ENCODE peak calls at places on chromosomes 6 and 20, in eight cellular contexts. One of them, this sample, is unnamed.

GRCh38 chr6:32047084-32047478 is 8.9 kb downstream of the CYP21A2 start:
- DNase-seq in A172: peak; percentile 90
- DNase-seq in progenitor cell of endocrine pancreas: no peak
- DNase-seq in neural crest cell: no peak
- DNase-seq in H4: no peak
- DNase-seq in effector memory CD4-positive, alpha-beta T cell: no peak
- DNase-seq in T-cell: no peak
- DNase-seq in osteocyte: no peak
- DNase-seq in this sample: no peak

GRCh38 chr20:46330072-46330763 is 21.9 kb upstream of the CDH22 start:
- DNase-seq in A172: no peak
- DNase-seq in progenitor cell of endocrine pancreas: no peak
- DNase-seq in neural crest cell: no peak
- DNase-seq in H4: no peak
- DNase-seq in effector memory CD4-positive, alpha-beta T cell: no peak
- DNase-seq in T-cell: no peak
- DNase-seq in osteocyte: no peak
- DNase-seq in this sample: no peak

GRCh38 chr6:10518461-10519216 is 2.5 kb upstream of the GCNT2 start:
- DNase-seq in A172: peak; percentile 37
- DNase-seq in progenitor cell of endocrine pancreas: no peak
- DNase-seq in neural crest cell: no peak
- DNase-seq in H4: peak; percentile 24
- DNase-seq in effector memory CD4-positive, alpha-beta T cell: no peak
- DNase-seq in T-cell: no peak
- DNase-seq in osteocyte: no peak
- DNase-seq in this sample: no peak

GRCh38 chr6:101402618-101403002 is 9.1 kb downstream of the GRIK2 start:
- DNase-seq in A172: no peak
- DNase-seq in progenitor cell of endocrine pancreas: no peak
- DNase-seq in neural crest cell: peak; percentile 52
- DNase-seq in H4: no peak
- DNase-seq in effector memory CD4-positive, alpha-beta T cell: no peak
- DNase-seq in T-cell: no peak
- DNase-seq in osteocyte: no peak
- DNase-seq in this sample: peak; percentile 51

GRCh38 chr20:50743087-50743486 is 11.7 kb downstream of the PARD6B start:
- DNase-seq in A172: no peak
- DNase-seq in progenitor cell of endocrine pancreas: no peak
- DNase-seq in neural crest cell: no peak
- DNase-seq in H4: no peak
- DNase-seq in effector memory CD4-positive, alpha-beta T cell: no peak
- DNase-seq in T-cell: no peak
- DNase-seq in osteocyte: peak; percentile 2
- DNase-seq in this sample: no peak

GRCh38 chr20:555933-556332 is 12.3 kb upstream of the CSNK2A1 start:
- DNase-seq in A172: peak; percentile 33
- DNase-seq in progenitor cell of endocrine pancreas: no peak
- DNase-seq in neural crest cell: no peak
- DNase-seq in H4: no peak
- DNase-seq in effector memory CD4-positive, alpha-beta T cell: no peak
- DNase-seq in T-cell: no peak
- DNase-seq in osteocyte: no peak
- DNase-seq in this sample: peak; percentile 53

GRCh38 chr20:63309261-63310071 is 16.5 kb downstream of the COL20A1 start:
- DNase-seq in A172: peak; percentile 46
- DNase-seq in progenitor cell of endocrine pancreas: peak; percentile 50
- DNase-seq in neural crest cell: peak; percentile 64
- DNase-seq in H4: peak; percentile 27
- DNase-seq in effector memory CD4-positive, alpha-beta T cell: no peak
- DNase-seq in T-cell: no peak
- DNase-seq in osteocyte: no peak
- DNase-seq in this sample: peak; percentile 50

GRCh38 chr6:80439721-80440488 is 333.4 kb downstream of the BCKDHB start:
- DNase-seq in A172: no peak
- DNase-seq in progenitor cell of endocrine pancreas: no peak
- DNase-seq in neural crest cell: no peak
- DNase-seq in H4: no peak
- DNase-seq in effector memory CD4-positive, alpha-beta T cell: no peak
- DNase-seq in T-cell: no peak
- DNase-seq in osteocyte: no peak
- DNase-seq in this sample: no peak

GRCh38 chr6:4647414-4648365 is 128.5 kb upstream of the CDYL start:
- DNase-seq in A172: peak; percentile 71
- DNase-seq in progenitor cell of endocrine pancreas: peak; percentile 61
- DNase-seq in neural crest cell: peak; percentile 84
- DNase-seq in H4: peak; percentile 75
- DNase-seq in effector memory CD4-positive, alpha-beta T cell: no peak
- DNase-seq in T-cell: no peak
- DNase-seq in osteocyte: peak; percentile 85
- DNase-seq in this sample: peak; percentile 59

GRCh38 chr20:31757254-31757653 is 18.2 kb downstream of the TPX2 start:
- DNase-seq in A172: no peak
- DNase-seq in progenitor cell of endocrine pancreas: no peak
- DNase-seq in neural crest cell: no peak
- DNase-seq in H4: no peak
- DNase-seq in effector memory CD4-positive, alpha-beta T cell: no peak
- DNase-seq in T-cell: no peak
- DNase-seq in osteocyte: no peak
- DNase-seq in this sample: peak; percentile 98

GRCh38 chr6:150331344-150331743 is 37.5 kb upstream of the IYD start:
- DNase-seq in A172: no peak
- DNase-seq in progenitor cell of endocrine pancreas: no peak
- DNase-seq in neural crest cell: no peak
- DNase-seq in H4: no peak
- DNase-seq in effector memory CD4-positive, alpha-beta T cell: no peak
- DNase-seq in T-cell: no peak
- DNase-seq in osteocyte: no peak
- DNase-seq in this sample: no peak

GRCh38 chr20:50165687-50166554 is 12.4 kb upstream of the PEDS1 start:
- DNase-seq in A172: peak; percentile 100
- DNase-seq in progenitor cell of endocrine pancreas: peak; percentile 47
- DNase-seq in neural crest cell: peak; percentile 46
- DNase-seq in H4: peak; percentile 100
- DNase-seq in effector memory CD4-positive, alpha-beta T cell: peak; percentile 59
- DNase-seq in T-cell: peak; percentile 38
- DNase-seq in osteocyte: peak; percentile 98
- DNase-seq in this sample: peak; percentile 99

GRCh38 chr20:23652371-23652770 is 14.6 kb upstream of the CST3 start:
- DNase-seq in A172: no peak
- DNase-seq in progenitor cell of endocrine pancreas: no peak
- DNase-seq in neural crest cell: no peak
- DNase-seq in H4: no peak
- DNase-seq in effector memory CD4-positive, alpha-beta T cell: no peak
- DNase-seq in T-cell: no peak
- DNase-seq in osteocyte: no peak
- DNase-seq in this sample: no peak

GRCh38 chr6:4348462-4349112 is 213.2 kb upstream of the ECI2 start:
- DNase-seq in A172: no peak
- DNase-seq in progenitor cell of endocrine pancreas: no peak
- DNase-seq in neural crest cell: no peak
- DNase-seq in H4: no peak
- DNase-seq in effector memory CD4-positive, alpha-beta T cell: no peak
- DNase-seq in T-cell: no peak
- DNase-seq in osteocyte: peak; percentile 46
- DNase-seq in this sample: no peak